ENCODE peak calls at places on chromosomes 1 and 21, in four cellular contexts. One of them, this sample, is unnamed.

GRCh38 chr1:198892065-198892464 is 253.2 kb downstream of the PTPRC start:
- DNase-seq in left lung: no peak
- DNase-seq in HTR-8/SVneo: peak; percentile 23
- DNase-seq in left cardiac atrium: no peak
- DNase-seq in this sample: peak; percentile 88

GRCh38 chr1:110426854-110427253 is 19.4 kb upstream of the LAMTOR5 start:
- DNase-seq in left lung: no peak
- DNase-seq in HTR-8/SVneo: no peak
- DNase-seq in left cardiac atrium: no peak
- DNase-seq in this sample: no peak

GRCh38 chr1:26690157-26690556 is 5.7 kb upstream of the ARID1A start:
- DNase-seq in left lung: no peak
- DNase-seq in HTR-8/SVneo: no peak
- DNase-seq in left cardiac atrium: no peak
- DNase-seq in this sample: no peak

GRCh38 chr1:178619523-178619922 is 105.5 kb upstream of the RALGPS2 start:
- DNase-seq in left lung: no peak
- DNase-seq in HTR-8/SVneo: no peak
- DNase-seq in left cardiac atrium: no peak
- DNase-seq in this sample: no peak

GRCh38 chr1:197224160-197224559 is 43.9 kb upstream of the CRB1 start:
- DNase-seq in left lung: no peak
- DNase-seq in HTR-8/SVneo: no peak
- DNase-seq in left cardiac atrium: no peak
- DNase-seq in this sample: peak; percentile 23

GRCh38 chr1:81259620-81260411 is 540.9 kb upstream of the ADGRL2 start:
- DNase-seq in left lung: no peak
- DNase-seq in HTR-8/SVneo: no peak
- DNase-seq in left cardiac atrium: no peak
- DNase-seq in this sample: no peak

GRCh38 chr1:109760581-109761226 is 3.0 kb downstream of the EPS8L3 start:
- DNase-seq in left lung: peak; percentile 34
- DNase-seq in HTR-8/SVneo: no peak
- DNase-seq in left cardiac atrium: peak; percentile 10
- DNase-seq in this sample: no peak

GRCh38 chr1:1602941-1603506 is 3.1 kb upstream of the FNDC10 start:
- DNase-seq in left lung: peak; percentile 61
- DNase-seq in HTR-8/SVneo: no peak
- DNase-seq in left cardiac atrium: no peak
- DNase-seq in this sample: no peak

GRCh38 chr1:187038789-187039188 is 210.0 kb downstream of the PLA2G4A start:
- DNase-seq in left lung: no peak
- DNase-seq in HTR-8/SVneo: no peak
- DNase-seq in left cardiac atrium: no peak
- DNase-seq in this sample: peak; percentile 55

GRCh38 chr1:14511856-14512585 is 86.5 kb upstream of the KAZN start:
- DNase-seq in left lung: no peak
- DNase-seq in HTR-8/SVneo: no peak
- DNase-seq in left cardiac atrium: no peak
- DNase-seq in this sample: no peak

GRCh38 chr1:42682739-42683529 is 716 bp downstream of the YBX1 start:
- DNase-seq in left lung: peak; percentile 96
- DNase-seq in HTR-8/SVneo: peak; percentile 23
- DNase-seq in left cardiac atrium: peak; percentile 87
- DNase-seq in this sample: peak; percentile 73

GRCh38 chr1:185562623-185563359 is 171.4 kb upstream of the HMCN1 start:
- DNase-seq in left lung: no peak
- DNase-seq in HTR-8/SVneo: no peak
- DNase-seq in left cardiac atrium: no peak
- DNase-seq in this sample: no peak

GRCh38 chr1:225908773-225909172 is 15.3 kb downstream of the PYCR2 start:
- DNase-seq in left lung: no peak
- DNase-seq in HTR-8/SVneo: no peak
- DNase-seq in left cardiac atrium: no peak
- DNase-seq in this sample: no peak

GRCh38 chr1:160371346-160371631 is 4.4 kb downstream of the NHLH1 start:
- DNase-seq in left lung: no peak
- DNase-seq in HTR-8/SVneo: no peak
- DNase-seq in left cardiac atrium: no peak
- DNase-seq in this sample: no peak

GRCh38 chr1:27940297-27940696 is 5.5 kb downstream of the SMPDL3B start:
- DNase-seq in left lung: no peak
- DNase-seq in HTR-8/SVneo: peak; percentile 40
- DNase-seq in left cardiac atrium: no peak
- DNase-seq in this sample: no peak

GRCh38 chr1:182681516-182681915 is 2.9 kb downstream of the RGS8 start:
- DNase-seq in left lung: no peak
- DNase-seq in HTR-8/SVneo: no peak
- DNase-seq in left cardiac atrium: no peak
- DNase-seq in this sample: no peak

GRCh38 chr1:11188381-11188780 is 774 bp upstream of the ANGPTL7 start:
- DNase-seq in left lung: no peak
- DNase-seq in HTR-8/SVneo: no peak
- DNase-seq in left cardiac atrium: no peak
- DNase-seq in this sample: peak; percentile 22

GRCh38 chr21:29943885-29944284 is 4.1 kb upstream of the GRIK1 start:
- DNase-seq in left lung: no peak
- DNase-seq in HTR-8/SVneo: no peak
- DNase-seq in left cardiac atrium: no peak
- DNase-seq in this sample: no peak